ENCODE peak calls at places on chromosomes 1 and 21, in four cellular contexts. One of them, this sample, is unnamed. For H3K9me3 and H3K27me3, the result is how much of the 10 kb centered on the place peaks cover.

GRCh38 chr1:170617595-170618215 is 46.2 kb upstream of the PRRX1 start:
- DNase-seq in breast epithelium: no peak
- DNase-seq in suprapubic skin: no peak
- DNase-seq in heart right ventricle: no peak
- DNase-seq in this sample: no peak

GRCh38 chr1:56576880-56577858 is 2.2 kb downstream of the PLPP3 start:
- DNase-seq in breast epithelium: no peak
- DNase-seq in suprapubic skin: no peak
- DNase-seq in heart right ventricle: no peak
- DNase-seq in this sample: peak

GRCh38 chr1:109930252-109930993 is 19.8 kb downstream of the CSF1 start:
- DNase-seq in breast epithelium: no peak
- DNase-seq in suprapubic skin: peak
- DNase-seq in heart right ventricle: no peak
- DNase-seq in this sample: no peak

GRCh38 chr1:247845693-247846017 is 4.0 kb upstream of the OR11L1 start:
- DNase-seq in breast epithelium: no peak
- DNase-seq in suprapubic skin: no peak
- DNase-seq in heart right ventricle: no peak
- DNase-seq in this sample: no peak

GRCh38 chr1:39368045-39368444 is 123.4 kb upstream of the BMP8A start:
- DNase-seq in breast epithelium: no peak
- DNase-seq in suprapubic skin: no peak
- DNase-seq in heart right ventricle: no peak
- DNase-seq in this sample: no peak

GRCh38 chr1:3931310-3931700 is 31.2 kb upstream of the C1orf174 start:
- DNase-seq in breast epithelium: no peak
- DNase-seq in suprapubic skin: no peak
- DNase-seq in heart right ventricle: no peak
- DNase-seq in this sample: no peak

GRCh38 chr1:53715478-53715877 is 23.5 kb downstream of the GLIS1 start:
- DNase-seq in breast epithelium: no peak
- DNase-seq in suprapubic skin: peak
- DNase-seq in heart right ventricle: no peak
- DNase-seq in this sample: peak

GRCh38 chr1:211874521-211875347 is 44.2 kb upstream of the LPGAT1 start:
- DNase-seq in breast epithelium: no peak
- DNase-seq in suprapubic skin: no peak
- DNase-seq in heart right ventricle: peak
- DNase-seq in this sample: no peak

GRCh38 chr1:79711001-79711431 is 704.5 kb upstream of the ADGRL4 start:
- DNase-seq in breast epithelium: no peak
- DNase-seq in suprapubic skin: no peak
- DNase-seq in heart right ventricle: no peak
- DNase-seq in this sample: no peak

GRCh38 chr1:218669431-218669830 is 324.3 kb downstream of the TGFB2 start:
- DNase-seq in breast epithelium: no peak
- DNase-seq in suprapubic skin: no peak
- DNase-seq in heart right ventricle: no peak
- DNase-seq in this sample: no peak

GRCh38 chr1:90502194-90502593 is 214.9 kb downstream of the BARHL2 start:
- DNase-seq in breast epithelium: no peak
- DNase-seq in suprapubic skin: no peak
- DNase-seq in heart right ventricle: no peak
- DNase-seq in this sample: no peak

GRCh38 chr1:8249838-8250237 is 68.1 kb upstream of the SLC45A1 start:
- DNase-seq in breast epithelium: no peak
- DNase-seq in suprapubic skin: no peak
- DNase-seq in heart right ventricle: no peak
- DNase-seq in this sample: no peak

GRCh38 chr21:46009951-46010655 is 28.5 kb downstream of the COL6A1 start:
- DNase-seq in breast epithelium: peak
- DNase-seq in suprapubic skin: no peak
- DNase-seq in heart right ventricle: no peak
- DNase-seq in this sample: peak

GRCh38 chr1:48530727-48531351 is 58.8 kb upstream of the SPATA6 start:
- DNase-seq in breast epithelium: no peak
- DNase-seq in suprapubic skin: no peak
- DNase-seq in heart right ventricle: peak
- DNase-seq in this sample: peak

GRCh38 chr1:9196129-9197040 is 38.2 kb upstream of the H6PD start:
- DNase-seq in breast epithelium: peak
- DNase-seq in suprapubic skin: peak
- DNase-seq in heart right ventricle: peak
- DNase-seq in this sample: peak

GRCh38 chr1:155910621-155911121 is 478 bp downstream of the RIT1 start:
- DNase-seq in breast epithelium: no peak
- DNase-seq in suprapubic skin: peak
- DNase-seq in heart right ventricle: no peak
- DNase-seq in this sample: peak

GRCh38 chr1:157937743-157938142 is 55.7 kb upstream of the KIRREL1 start:
- DNase-seq in breast epithelium: no peak
- DNase-seq in suprapubic skin: no peak
- DNase-seq in heart right ventricle: no peak
- DNase-seq in this sample: no peak

GRCh38 chr1:21903638-21904474 is 33.3 kb downstream of the HSPG2 start:
- DNase-seq in breast epithelium: no peak
- DNase-seq in suprapubic skin: no peak
- DNase-seq in heart right ventricle: no peak
- DNase-seq in this sample: no peak

GRCh38 chr1:32817815-32818786 is 648 bp downstream of the S100PBP start:
- DNase-seq in breast epithelium: peak
- DNase-seq in suprapubic skin: peak
- DNase-seq in heart right ventricle: peak
- DNase-seq in this sample: peak

GRCh38 chr21:45768011-45768740 is 124.7 kb downstream of the PCBP3 start:
- DNase-seq in breast epithelium: no peak
- DNase-seq in suprapubic skin: no peak
- DNase-seq in heart right ventricle: no peak
- DNase-seq in this sample: no peak

GRCh38 chr1:39852214-39852791 is 31.0 kb downstream of the TRIT1 start:
- DNase-seq in breast epithelium: no peak
- DNase-seq in suprapubic skin: no peak
- DNase-seq in heart right ventricle: no peak
- DNase-seq in this sample: no peak

GRCh38 chr1:160416369-160416768 is 16.0 kb downstream of the VANGL2 start:
- DNase-seq in breast epithelium: no peak
- DNase-seq in suprapubic skin: no peak
- DNase-seq in heart right ventricle: no peak
- DNase-seq in this sample: no peak

GRCh38 chr1:176374967-176375569 is 87.9 kb upstream of the PAPPA2 start:
- DNase-seq in breast epithelium: peak
- DNase-seq in suprapubic skin: peak
- DNase-seq in heart right ventricle: peak
- DNase-seq in this sample: peak

GRCh38 chr1:223775054-223775453 is 62.7 kb downstream of the CAPN2 start:
- DNase-seq in breast epithelium: no peak
- DNase-seq in suprapubic skin: no peak
- DNase-seq in heart right ventricle: no peak
- DNase-seq in this sample: peak

GRCh38 chr21:36454079-36454478 is 25.8 kb downstream of the CLDN14 start:
- DNase-seq in breast epithelium: no peak
- DNase-seq in suprapubic skin: no peak
- DNase-seq in heart right ventricle: no peak
- DNase-seq in this sample: no peak

GRCh38 chr1:62476525-62477219 is 39.8 kb downstream of the USP1 start:
- DNase-seq in breast epithelium: no peak
- DNase-seq in suprapubic skin: no peak
- DNase-seq in heart right ventricle: no peak
- DNase-seq in this sample: no peak

GRCh38 chr1:74652711-74653131 is 20.9 kb downstream of the ERICH3 start:
- DNase-seq in breast epithelium: peak
- DNase-seq in suprapubic skin: no peak
- DNase-seq in heart right ventricle: no peak
- DNase-seq in this sample: no peak

GRCh38 chr1:85496881-85497582 is 32.1 kb upstream of the DDAH1 start:
- DNase-seq in breast epithelium: no peak
- DNase-seq in suprapubic skin: no peak
- DNase-seq in heart right ventricle: no peak
- DNase-seq in this sample: no peak

GRCh38 chr1:229221106-229222019 is 49.5 kb upstream of the RAB4A start:
- DNase-seq in breast epithelium: peak
- DNase-seq in suprapubic skin: no peak
- DNase-seq in heart right ventricle: no peak
- DNase-seq in this sample: peak

GRCh38 chr1:110084226-110085078 is 14.0 kb upstream of the ALX3 start:
- DNase-seq in breast epithelium: no peak
- DNase-seq in suprapubic skin: no peak
- DNase-seq in heart right ventricle: peak
- DNase-seq in this sample: peak

GRCh38 chr1:64292399-64292798 is 89.0 kb downstream of the UBE2U start:
- DNase-seq in breast epithelium: no peak
- DNase-seq in suprapubic skin: no peak
- DNase-seq in heart right ventricle: no peak
- DNase-seq in this sample: no peak

GRCh38 chr1:43573066-43573799 is 42.5 kb downstream of the PTPRF start:
- DNase-seq in breast epithelium: no peak
- DNase-seq in suprapubic skin: no peak
- DNase-seq in heart right ventricle: peak
- DNase-seq in this sample: no peak

GRCh38 chr1:207268337-207268736 is 53.1 kb upstream of the CD55 start:
- DNase-seq in breast epithelium: no peak
- DNase-seq in suprapubic skin: no peak
- DNase-seq in heart right ventricle: no peak
- DNase-seq in this sample: peak

GRCh38 chr1:91836307-91837056 is 49.5 kb downstream of the TGFBR3 start:
- DNase-seq in breast epithelium: no peak
- DNase-seq in suprapubic skin: no peak
- DNase-seq in heart right ventricle: no peak
- DNase-seq in this sample: no peak

GRCh38 chr1:54335396-54336056 is 70.7 kb downstream of the SSBP3 start:
- DNase-seq in breast epithelium: no peak
- DNase-seq in suprapubic skin: peak
- DNase-seq in heart right ventricle: peak
- DNase-seq in this sample: peak

DNA sequence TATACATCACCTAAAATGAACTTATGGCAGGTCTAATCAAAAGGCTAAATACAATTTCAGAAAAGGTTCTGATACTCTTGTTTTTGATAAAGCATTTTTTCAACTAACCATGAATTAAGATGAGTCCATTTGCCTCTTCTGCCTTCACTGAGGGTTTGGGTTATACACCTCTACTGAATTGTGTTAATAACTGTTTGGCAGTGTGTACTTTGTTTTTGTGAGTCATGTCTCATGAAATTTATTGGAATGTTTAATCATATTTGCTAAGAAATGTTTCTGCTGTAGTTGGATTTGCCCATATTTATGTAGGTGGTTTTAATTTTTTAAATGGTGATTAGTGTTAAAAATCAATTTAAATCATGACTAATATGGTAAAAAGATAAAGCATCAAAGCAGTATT is 190.5 kb downstream of the HS2ST1 start:
- DNase-seq in breast epithelium: no peak
- DNase-seq in suprapubic skin: no peak
- DNase-seq in heart right ventricle: no peak
- DNase-seq in this sample: no peak
- H3K9me3 ChIP-seq in breast epithelium: under half
- H3K9me3 ChIP-seq in suprapubic skin: under half
- H3K9me3 ChIP-seq in heart right ventricle: under half
- H3K9me3 ChIP-seq in this sample: under half

GRCh38 chr1:152585586-152585985 is 5.3 kb upstream of the LCE3D start:
- DNase-seq in breast epithelium: no peak
- DNase-seq in suprapubic skin: no peak
- DNase-seq in heart right ventricle: no peak
- DNase-seq in this sample: no peak
- TF ChIP-seq CTCF in breast epithelium: no peak
- TF ChIP-seq CTCF in suprapubic skin: no peak
- TF ChIP-seq CTCF in heart right ventricle: no peak
- TF ChIP-seq CTCF in this sample: no peak

GRCh38 chr1:34367954-34368353 is 191.2 kb downstream of the C1orf94 start:
- DNase-seq in breast epithelium: no peak
- DNase-seq in suprapubic skin: no peak
- DNase-seq in heart right ventricle: no peak
- DNase-seq in this sample: no peak
- H3K27me3 ChIP-seq in breast epithelium: under half
- H3K27me3 ChIP-seq in suprapubic skin: under half
- H3K27me3 ChIP-seq in heart right ventricle: under half
- H3K27me3 ChIP-seq in this sample: under half

GRCh38 chr1:99956755-99957154 is 13.0 kb upstream of the SLC35A3 start:
- DNase-seq in breast epithelium: no peak
- DNase-seq in suprapubic skin: no peak
- DNase-seq in heart right ventricle: no peak
- DNase-seq in this sample: no peak
- H3K9me3 ChIP-seq in breast epithelium: under half
- H3K9me3 ChIP-seq in suprapubic skin: under half
- H3K9me3 ChIP-seq in heart right ventricle: under half
- H3K9me3 ChIP-seq in this sample: under half